ENCODE peak calls at places on chromosome 3, in ten cellular contexts. One of them, this sample, is unnamed.

GRCh38 chr3:115658337-115659181 is 35.2 kb downstream of the GAP43 start:
- DNase-seq in EL: peak
- DNase-seq in stimulated activated CD8-positive, alpha-beta memory T cell treated with anti-CD3 and anti-CD28 coated beads, Interleukin-15, amount 100 ng/mL, for 1 hour: peak
- DNase-seq in K562: peak
- DNase-seq in left colon: peak
- DNase-seq in NCI-H1105: peak
- DNase-seq in activated T-cell treated with anti-CD3 and anti-CD28 coated beads, Interleukin-2, amount 50 U/mL, for 48 hours: peak
- DNase-seq in neural crest cell: peak
- DNase-seq in HuH-7: peak
- DNase-seq in NCI-H774: peak
- DNase-seq in this sample: peak

GRCh38 chr3:29635888-29636287 is 355.0 kb downstream of the RBMS3 start:
- DNase-seq in left colon: no peak
- DNase-seq in EL: no peak
- DNase-seq in K562: no peak
- DNase-seq in NCI-H774: no peak
- DNase-seq in activated T-cell treated with anti-CD3 and anti-CD28 coated beads, Interleukin-2, amount 50 U/mL, for 48 hours: no peak
- DNase-seq in stimulated activated CD8-positive, alpha-beta memory T cell treated with anti-CD3 and anti-CD28 coated beads, Interleukin-15, amount 100 ng/mL, for 1 hour: no peak
- DNase-seq in neural crest cell: no peak
- DNase-seq in NCI-H1105: no peak
- DNase-seq in HuH-7: no peak
- DNase-seq in this sample: no peak

GRCh38 chr3:36893137-36893557 is 51.7 kb downstream of the TRANK1 start:
- DNase-seq in left colon: no peak
- DNase-seq in NCI-H1105: no peak
- DNase-seq in K562: peak
- DNase-seq in neural crest cell: no peak
- DNase-seq in stimulated activated CD8-positive, alpha-beta memory T cell treated with anti-CD3 and anti-CD28 coated beads, Interleukin-15, amount 100 ng/mL, for 1 hour: no peak
- DNase-seq in NCI-H774: no peak
- DNase-seq in HuH-7: no peak
- DNase-seq in activated T-cell treated with anti-CD3 and anti-CD28 coated beads, Interleukin-2, amount 50 U/mL, for 48 hours: no peak
- DNase-seq in EL: peak
- DNase-seq in this sample: no peak

GRCh38 chr3:31116651-31117050 is 222.2 kb upstream of the GADL1 start:
- DNase-seq in left colon: no peak
- DNase-seq in NCI-H1105: no peak
- DNase-seq in stimulated activated CD8-positive, alpha-beta memory T cell treated with anti-CD3 and anti-CD28 coated beads, Interleukin-15, amount 100 ng/mL, for 1 hour: no peak
- DNase-seq in NCI-H774: no peak
- DNase-seq in activated T-cell treated with anti-CD3 and anti-CD28 coated beads, Interleukin-2, amount 50 U/mL, for 48 hours: no peak
- DNase-seq in neural crest cell: no peak
- DNase-seq in EL: peak
- DNase-seq in HuH-7: no peak
- DNase-seq in K562: no peak
- DNase-seq in this sample: no peak

GRCh38 chr3:147392083-147392916 is 14.0 kb downstream of the ZIC4 start:
- DNase-seq in EL: peak
- DNase-seq in left colon: no peak
- DNase-seq in NCI-H1105: no peak
- DNase-seq in K562: no peak
- DNase-seq in activated T-cell treated with anti-CD3 and anti-CD28 coated beads, Interleukin-2, amount 50 U/mL, for 48 hours: no peak
- DNase-seq in neural crest cell: peak
- DNase-seq in stimulated activated CD8-positive, alpha-beta memory T cell treated with anti-CD3 and anti-CD28 coated beads, Interleukin-15, amount 100 ng/mL, for 1 hour: no peak
- DNase-seq in HuH-7: peak
- DNase-seq in NCI-H774: no peak
- DNase-seq in this sample: no peak

GRCh38 chr3:194399166-194399565 is at the start of gene GP5:
- DNase-seq in neural crest cell: no peak
- DNase-seq in K562: no peak
- DNase-seq in HuH-7: no peak
- DNase-seq in NCI-H1105: no peak
- DNase-seq in stimulated activated CD8-positive, alpha-beta memory T cell treated with anti-CD3 and anti-CD28 coated beads, Interleukin-15, amount 100 ng/mL, for 1 hour: no peak
- DNase-seq in activated T-cell treated with anti-CD3 and anti-CD28 coated beads, Interleukin-2, amount 50 U/mL, for 48 hours: no peak
- DNase-seq in NCI-H774: no peak
- DNase-seq in EL: no peak
- DNase-seq in left colon: no peak
- DNase-seq in this sample: no peak

GRCh38 chr3:64554086-64554920 is 133.5 kb downstream of the ADAMTS9 start:
- DNase-seq in neural crest cell: no peak
- DNase-seq in HuH-7: no peak
- DNase-seq in K562: no peak
- DNase-seq in NCI-H1105: no peak
- DNase-seq in NCI-H774: no peak
- DNase-seq in activated T-cell treated with anti-CD3 and anti-CD28 coated beads, Interleukin-2, amount 50 U/mL, for 48 hours: no peak
- DNase-seq in EL: no peak
- DNase-seq in stimulated activated CD8-positive, alpha-beta memory T cell treated with anti-CD3 and anti-CD28 coated beads, Interleukin-15, amount 100 ng/mL, for 1 hour: no peak
- DNase-seq in left colon: no peak
- DNase-seq in this sample: no peak

GRCh38 chr3:147415337-147415736 is 6.2 kb downstream of the ZIC1 start:
- DNase-seq in K562: no peak
- DNase-seq in neural crest cell: no peak
- DNase-seq in EL: no peak
- DNase-seq in activated T-cell treated with anti-CD3 and anti-CD28 coated beads, Interleukin-2, amount 50 U/mL, for 48 hours: no peak
- DNase-seq in HuH-7: no peak
- DNase-seq in NCI-H774: no peak
- DNase-seq in stimulated activated CD8-positive, alpha-beta memory T cell treated with anti-CD3 and anti-CD28 coated beads, Interleukin-15, amount 100 ng/mL, for 1 hour: no peak
- DNase-seq in left colon: no peak
- DNase-seq in NCI-H1105: no peak
- DNase-seq in this sample: no peak

GRCh38 chr3:74891312-74891711 is 276.9 kb upstream of the CNTN3 start:
- DNase-seq in HuH-7: no peak
- DNase-seq in stimulated activated CD8-positive, alpha-beta memory T cell treated with anti-CD3 and anti-CD28 coated beads, Interleukin-15, amount 100 ng/mL, for 1 hour: no peak
- DNase-seq in activated T-cell treated with anti-CD3 and anti-CD28 coated beads, Interleukin-2, amount 50 U/mL, for 48 hours: no peak
- DNase-seq in NCI-H1105: no peak
- DNase-seq in NCI-H774: no peak
- DNase-seq in left colon: no peak
- DNase-seq in neural crest cell: no peak
- DNase-seq in EL: no peak
- DNase-seq in K562: no peak
- DNase-seq in this sample: no peak

GRCh38 chr3:69890094-69890493 is 109.4 kb upstream of the SAMMSON start:
- DNase-seq in HuH-7: no peak
- DNase-seq in NCI-H774: no peak
- DNase-seq in left colon: no peak
- DNase-seq in activated T-cell treated with anti-CD3 and anti-CD28 coated beads, Interleukin-2, amount 50 U/mL, for 48 hours: no peak
- DNase-seq in stimulated activated CD8-positive, alpha-beta memory T cell treated with anti-CD3 and anti-CD28 coated beads, Interleukin-15, amount 100 ng/mL, for 1 hour: no peak
- DNase-seq in NCI-H1105: no peak
- DNase-seq in EL: peak
- DNase-seq in K562: no peak
- DNase-seq in neural crest cell: no peak
- DNase-seq in this sample: no peak

GRCh38 chr3:34676431-34676830 is 878.0 kb downstream of the PDCD6IP start:
- DNase-seq in stimulated activated CD8-positive, alpha-beta memory T cell treated with anti-CD3 and anti-CD28 coated beads, Interleukin-15, amount 100 ng/mL, for 1 hour: no peak
- DNase-seq in left colon: no peak
- DNase-seq in K562: no peak
- DNase-seq in neural crest cell: no peak
- DNase-seq in EL: no peak
- DNase-seq in activated T-cell treated with anti-CD3 and anti-CD28 coated beads, Interleukin-2, amount 50 U/mL, for 48 hours: no peak
- DNase-seq in HuH-7: no peak
- DNase-seq in NCI-H1105: no peak
- DNase-seq in NCI-H774: no peak
- DNase-seq in this sample: no peak

GRCh38 chr3:28317438-28318022 is 31.0 kb upstream of the ZCWPW2 start:
- DNase-seq in left colon: no peak
- DNase-seq in stimulated activated CD8-positive, alpha-beta memory T cell treated with anti-CD3 and anti-CD28 coated beads, Interleukin-15, amount 100 ng/mL, for 1 hour: no peak
- DNase-seq in K562: peak
- DNase-seq in EL: peak
- DNase-seq in neural crest cell: peak
- DNase-seq in HuH-7: peak
- DNase-seq in NCI-H1105: peak
- DNase-seq in activated T-cell treated with anti-CD3 and anti-CD28 coated beads, Interleukin-2, amount 50 U/mL, for 48 hours: no peak
- DNase-seq in NCI-H774: peak
- DNase-seq in this sample: peak

GRCh38 chr3:187406927-187407326 is 38.7 kb downstream of the RTP4 start:
- DNase-seq in K562: no peak
- DNase-seq in left colon: no peak
- DNase-seq in neural crest cell: no peak
- DNase-seq in HuH-7: no peak
- DNase-seq in activated T-cell treated with anti-CD3 and anti-CD28 coated beads, Interleukin-2, amount 50 U/mL, for 48 hours: no peak
- DNase-seq in stimulated activated CD8-positive, alpha-beta memory T cell treated with anti-CD3 and anti-CD28 coated beads, Interleukin-15, amount 100 ng/mL, for 1 hour: no peak
- DNase-seq in NCI-H774: no peak
- DNase-seq in EL: no peak
- DNase-seq in NCI-H1105: no peak
- DNase-seq in this sample: no peak

GRCh38 chr3:57030711-57031110 is 29.8 kb upstream of the SPATA12 start:
- DNase-seq in left colon: peak
- DNase-seq in neural crest cell: no peak
- DNase-seq in K562: no peak
- DNase-seq in activated T-cell treated with anti-CD3 and anti-CD28 coated beads, Interleukin-2, amount 50 U/mL, for 48 hours: no peak
- DNase-seq in stimulated activated CD8-positive, alpha-beta memory T cell treated with anti-CD3 and anti-CD28 coated beads, Interleukin-15, amount 100 ng/mL, for 1 hour: no peak
- DNase-seq in NCI-H774: no peak
- DNase-seq in HuH-7: no peak
- DNase-seq in NCI-H1105: no peak
- DNase-seq in EL: no peak
- DNase-seq in this sample: no peak

GRCh38 chr3:46699846-46700523 is 1.2 kb upstream of the TMIE start:
- DNase-seq in HuH-7: no peak
- DNase-seq in activated T-cell treated with anti-CD3 and anti-CD28 coated beads, Interleukin-2, amount 50 U/mL, for 48 hours: no peak
- DNase-seq in stimulated activated CD8-positive, alpha-beta memory T cell treated with anti-CD3 and anti-CD28 coated beads, Interleukin-15, amount 100 ng/mL, for 1 hour: no peak
- DNase-seq in K562: no peak
- DNase-seq in NCI-H774: no peak
- DNase-seq in left colon: peak
- DNase-seq in EL: no peak
- DNase-seq in NCI-H1105: no peak
- DNase-seq in neural crest cell: no peak
- DNase-seq in this sample: no peak

GRCh38 chr3:78911394-78911793 is 856.4 kb downstream of the ROBO1 start:
- DNase-seq in K562: no peak
- DNase-seq in EL: no peak
- DNase-seq in NCI-H1105: no peak
- DNase-seq in stimulated activated CD8-positive, alpha-beta memory T cell treated with anti-CD3 and anti-CD28 coated beads, Interleukin-15, amount 100 ng/mL, for 1 hour: no peak
- DNase-seq in NCI-H774: no peak
- DNase-seq in HuH-7: no peak
- DNase-seq in activated T-cell treated with anti-CD3 and anti-CD28 coated beads, Interleukin-2, amount 50 U/mL, for 48 hours: no peak
- DNase-seq in neural crest cell: no peak
- DNase-seq in left colon: no peak
- DNase-seq in this sample: no peak

GRCh38 chr3:63855333-63855940 is 8.2 kb downstream of the THOC7 start:
- DNase-seq in NCI-H774: no peak
- DNase-seq in activated T-cell treated with anti-CD3 and anti-CD28 coated beads, Interleukin-2, amount 50 U/mL, for 48 hours: no peak
- DNase-seq in left colon: no peak
- DNase-seq in K562: no peak
- DNase-seq in neural crest cell: no peak
- DNase-seq in HuH-7: no peak
- DNase-seq in NCI-H1105: no peak
- DNase-seq in stimulated activated CD8-positive, alpha-beta memory T cell treated with anti-CD3 and anti-CD28 coated beads, Interleukin-15, amount 100 ng/mL, for 1 hour: no peak
- DNase-seq in EL: no peak
- DNase-seq in this sample: no peak

GRCh38 chr3:38805765-38806386 is 10.1 kb downstream of the SCN10A start:
- DNase-seq in neural crest cell: peak
- DNase-seq in HuH-7: peak
- DNase-seq in NCI-H1105: no peak
- DNase-seq in stimulated activated CD8-positive, alpha-beta memory T cell treated with anti-CD3 and anti-CD28 coated beads, Interleukin-15, amount 100 ng/mL, for 1 hour: no peak
- DNase-seq in left colon: no peak
- DNase-seq in NCI-H774: no peak
- DNase-seq in activated T-cell treated with anti-CD3 and anti-CD28 coated beads, Interleukin-2, amount 50 U/mL, for 48 hours: peak
- DNase-seq in EL: peak
- DNase-seq in K562: peak
- DNase-seq in this sample: no peak

GRCh38 chr3:170038434-170039110 is 777 bp downstream of the GPR160 start:
- DNase-seq in HuH-7: no peak
- DNase-seq in stimulated activated CD8-positive, alpha-beta memory T cell treated with anti-CD3 and anti-CD28 coated beads, Interleukin-15, amount 100 ng/mL, for 1 hour: no peak
- DNase-seq in left colon: peak
- DNase-seq in activated T-cell treated with anti-CD3 and anti-CD28 coated beads, Interleukin-2, amount 50 U/mL, for 48 hours: peak
- DNase-seq in K562: no peak
- DNase-seq in NCI-H1105: no peak
- DNase-seq in EL: no peak
- DNase-seq in neural crest cell: no peak
- DNase-seq in NCI-H774: peak
- DNase-seq in this sample: peak

GRCh38 chr3:50503947-50504346 is 513 bp upstream of the CACNA2D2 start:
- DNase-seq in K562: no peak
- DNase-seq in activated T-cell treated with anti-CD3 and anti-CD28 coated beads, Interleukin-2, amount 50 U/mL, for 48 hours: no peak
- DNase-seq in EL: no peak
- DNase-seq in left colon: no peak
- DNase-seq in NCI-H774: no peak
- DNase-seq in NCI-H1105: no peak
- DNase-seq in stimulated activated CD8-positive, alpha-beta memory T cell treated with anti-CD3 and anti-CD28 coated beads, Interleukin-15, amount 100 ng/mL, for 1 hour: no peak
- DNase-seq in neural crest cell: peak
- DNase-seq in HuH-7: no peak
- DNase-seq in this sample: no peak

GRCh38 chr3:23496165-23496564 is 293.0 kb downstream of the UBE2E2 start:
- DNase-seq in NCI-H1105: no peak
- DNase-seq in NCI-H774: no peak
- DNase-seq in neural crest cell: no peak
- DNase-seq in left colon: no peak
- DNase-seq in HuH-7: no peak
- DNase-seq in activated T-cell treated with anti-CD3 and anti-CD28 coated beads, Interleukin-2, amount 50 U/mL, for 48 hours: no peak
- DNase-seq in EL: no peak
- DNase-seq in stimulated activated CD8-positive, alpha-beta memory T cell treated with anti-CD3 and anti-CD28 coated beads, Interleukin-15, amount 100 ng/mL, for 1 hour: no peak
- DNase-seq in K562: no peak
- DNase-seq in this sample: no peak

GRCh38 chr3:42023380-42023779 is 61.5 kb upstream of the ULK4 start:
- DNase-seq in left colon: no peak
- DNase-seq in EL: no peak
- DNase-seq in stimulated activated CD8-positive, alpha-beta memory T cell treated with anti-CD3 and anti-CD28 coated beads, Interleukin-15, amount 100 ng/mL, for 1 hour: no peak
- DNase-seq in K562: no peak
- DNase-seq in NCI-H1105: no peak
- DNase-seq in neural crest cell: no peak
- DNase-seq in NCI-H774: no peak
- DNase-seq in activated T-cell treated with anti-CD3 and anti-CD28 coated beads, Interleukin-2, amount 50 U/mL, for 48 hours: peak
- DNase-seq in HuH-7: no peak
- DNase-seq in this sample: no peak

GRCh38 chr3:186149319-186149718 is 40.4 kb upstream of the ETV5 start:
- DNase-seq in activated T-cell treated with anti-CD3 and anti-CD28 coated beads, Interleukin-2, amount 50 U/mL, for 48 hours: no peak
- DNase-seq in K562: no peak
- DNase-seq in HuH-7: no peak
- DNase-seq in NCI-H1105: no peak
- DNase-seq in NCI-H774: no peak
- DNase-seq in stimulated activated CD8-positive, alpha-beta memory T cell treated with anti-CD3 and anti-CD28 coated beads, Interleukin-15, amount 100 ng/mL, for 1 hour: no peak
- DNase-seq in EL: no peak
- DNase-seq in left colon: no peak
- DNase-seq in neural crest cell: no peak
- DNase-seq in this sample: no peak

GRCh38 chr3:186526256-186526606 is 17.9 kb downstream of the CRYGS start:
- DNase-seq in K562: no peak
- DNase-seq in NCI-H774: no peak
- DNase-seq in EL: no peak
- DNase-seq in stimulated activated CD8-positive, alpha-beta memory T cell treated with anti-CD3 and anti-CD28 coated beads, Interleukin-15, amount 100 ng/mL, for 1 hour: no peak
- DNase-seq in left colon: no peak
- DNase-seq in NCI-H1105: no peak
- DNase-seq in activated T-cell treated with anti-CD3 and anti-CD28 coated beads, Interleukin-2, amount 50 U/mL, for 48 hours: peak
- DNase-seq in neural crest cell: no peak
- DNase-seq in HuH-7: no peak
- DNase-seq in this sample: no peak

GRCh38 chr3:130709671-130710070 is 37.0 kb downstream of the PIK3R4 start:
- DNase-seq in stimulated activated CD8-positive, alpha-beta memory T cell treated with anti-CD3 and anti-CD28 coated beads, Interleukin-15, amount 100 ng/mL, for 1 hour: no peak
- DNase-seq in activated T-cell treated with anti-CD3 and anti-CD28 coated beads, Interleukin-2, amount 50 U/mL, for 48 hours: no peak
- DNase-seq in EL: peak
- DNase-seq in NCI-H1105: no peak
- DNase-seq in K562: no peak
- DNase-seq in HuH-7: no peak
- DNase-seq in NCI-H774: no peak
- DNase-seq in neural crest cell: no peak
- DNase-seq in left colon: no peak
- DNase-seq in this sample: no peak

GRCh38 chr3:172218350-172219323 is 179.3 kb downstream of the FNDC3B start:
- DNase-seq in HuH-7: no peak
- DNase-seq in K562: no peak
- DNase-seq in NCI-H1105: no peak
- DNase-seq in activated T-cell treated with anti-CD3 and anti-CD28 coated beads, Interleukin-2, amount 50 U/mL, for 48 hours: no peak
- DNase-seq in left colon: no peak
- DNase-seq in neural crest cell: no peak
- DNase-seq in NCI-H774: no peak
- DNase-seq in stimulated activated CD8-positive, alpha-beta memory T cell treated with anti-CD3 and anti-CD28 coated beads, Interleukin-15, amount 100 ng/mL, for 1 hour: no peak
- DNase-seq in EL: peak
- DNase-seq in this sample: no peak